ENCODE peak calls at places on chromosomes 12 and 14, in eight cellular contexts. J is Peyer's patch, L is mesenchymal stem cell, O is mesendoderm, D is ascending aorta, K is pancreas, C is uterus, H is transverse colon. Y is an unnamed sample.

GRCh38 chr12:10771132-10771733 is 31.2 kb downstream of the TAS2R7 start:
- DNase-seq in J (no peak), L (peak; percentile 43), O (peak; percentile 21), D (no peak), K (no peak), C (no peak), H (no peak), Y (no peak)

GRCh38 chr12:120361506-120362208 is 7.3 kb downstream of the MSI1 start:
- DNase-seq in J (no peak), L (peak; percentile 82), O (peak; percentile 98), D (no peak), K (peak; percentile 40), C (peak; percentile 45), H (peak; percentile 28), Y (peak; percentile 16)

GRCh38 chr14:63342381-63342780 is 23.6 kb upstream of the GPHB5 start:
- DNase-seq in J (no peak), L (no peak), O (peak; percentile 12), D (no peak), K (no peak), C (no peak), H (no peak), Y (no peak)

GRCh38 chr12:120468846-120469449 is 600 bp downstream of the SRSF9 start:
- DNase-seq in J (peak; percentile 56), L (peak; percentile 29), O (no peak), D (no peak), K (no peak), C (peak; percentile 20), H (peak; percentile 36), Y (peak; percentile 15)

GRCh38 chr14:95040723-95041476 is 116.4 kb downstream of the DICER1 start:
- DNase-seq in J (no peak), L (peak; percentile 38), O (no peak), D (no peak), K (no peak), C (peak; percentile 2), H (no peak), Y (no peak)

GRCh38 chr14:100762089-100762515 is 35.4 kb downstream of the DLK1 start:
- DNase-seq in J (no peak), L (peak; percentile 85), O (no peak), D (no peak), K (no peak), C (no peak), H (no peak), Y (no peak)

GRCh38 chr12:95182868-95183415 is 34.3 kb downstream of the FGD6 start:
- DNase-seq in J (no peak), L (peak; percentile 77), O (no peak), D (no peak), K (no peak), C (no peak), H (no peak), Y (no peak)

GRCh38 chr12:2387051-2387834 is 334.5 kb downstream of the CACNA1C start:
- DNase-seq in J (no peak), L (no peak), O (no peak), D (no peak), K (no peak), C (no peak), H (no peak), Y (no peak)

GRCh38 chr12:106417926-106418910 is 60.7 kb downstream of the POLR3B start:
- DNase-seq in J (no peak), L (peak; percentile 53), O (peak; percentile 56), D (no peak), K (no peak), C (no peak), H (no peak), Y (no peak)

GRCh38 chr12:49019435-49020317 is 1.1 kb upstream of the PRKAG1 start:
- DNase-seq in J (peak; percentile 47), L (peak; percentile 53), O (peak; percentile 71), D (no peak), K (no peak), C (no peak), H (peak; percentile 38), Y (no peak)

GRCh38 chr14:50521912-50522341 is 10.4 kb downstream of the MAP4K5 start:
- DNase-seq in J (no peak), L (peak; percentile 47), O (no peak), D (no peak), K (no peak), C (no peak), H (no peak), Y (no peak)

GRCh38 chr14:63046339-63047268 is 1.3 kb upstream of the KCNH5 start:
- DNase-seq in J (no peak), L (no peak), O (peak; percentile 21), D (no peak), K (no peak), C (no peak), H (no peak), Y (no peak)

GRCh38 chr12:123532021-123532420 is 1.5 kb downstream of the RILPL1 start:
- DNase-seq in J (peak; percentile 58), L (peak; percentile 13), O (peak; percentile 37), D (no peak), K (no peak), C (no peak), H (peak; percentile 21), Y (no peak)
- H3K27ac ChIP-seq in J (no peak overlapping the region), L (peak overlapping the region; percentile 24), O (no peak overlapping the region), D (peak overlapping the region; percentile 76), K (no peak overlapping the region), C (peak overlapping the region; percentile 64), H (no peak overlapping the region), Y (peak overlapping the region; percentile 40)

GRCh38 chr14:54675236-54676125 is 108.6 kb downstream of the SAMD4A start:
- DNase-seq in J (no peak), L (no peak), O (no peak), D (no peak), K (no peak), C (no peak), H (no peak), Y (no peak)
- H3K27ac ChIP-seq in J (no peak overlapping the region), L (no peak overlapping the region), O (no peak overlapping the region), D (peak overlapping the region; percentile 94), K (no peak overlapping the region), C (peak overlapping the region; percentile 91), H (peak overlapping the region; percentile 85), Y (peak overlapping the region; percentile 73)

GRCh38 chr14:74886001-74886400 is 4.3 kb downstream of the DLST start:
- DNase-seq in J (no peak), L (peak; percentile 82), O (peak; percentile 74), D (no peak), K (no peak), C (no peak), H (no peak), Y (no peak)
- H3K27ac ChIP-seq in J (peak overlapping the region; percentile 43), L (no peak overlapping the region), O (no peak overlapping the region), D (peak overlapping the region; percentile 22), K (no peak overlapping the region), C (peak overlapping the region; percentile 48), H (peak overlapping the region; percentile 30), Y (no peak overlapping the region)

GRCh38 chr14:52701223-52701622 is 5.8 kb upstream of the PSMC6 start:
- DNase-seq in J (no peak), L (no peak), O (no peak), D (no peak), K (no peak), C (no peak), H (no peak), Y (no peak)

GRCh38 chr14:52700701-52701172 is 5.4 kb upstream of the ERO1A start:
- DNase-seq in J (no peak), L (peak; percentile 19), O (no peak), D (no peak), K (no peak), C (no peak), H (no peak), Y (no peak)

GRCh38 chr14:52703664-52704063 is 3.3 kb upstream of the PSMC6 start:
- DNase-seq in J (no peak), L (no peak), O (no peak), D (no peak), K (no peak), C (no peak), H (no peak), Y (no peak)

GRCh38 chr14:52706286-52706685 is 714 bp upstream of the PSMC6 start:
- DNase-seq in J (no peak), L (peak; percentile 64), O (no peak), D (no peak), K (no peak), C (no peak), H (no peak), Y (no peak)

GRCh38 chr14:52703225-52703624 is 3.8 kb upstream of the PSMC6 start:
- DNase-seq in J (no peak), L (peak; percentile 91), O (no peak), D (no peak), K (no peak), C (no peak), H (peak; percentile 54), Y (peak; percentile 38)
- H3K27ac ChIP-seq in J (peak overlapping the region; percentile 51), L (no peak overlapping the region), O (no peak overlapping the region), D (no peak overlapping the region), K (no peak overlapping the region), C (no peak overlapping the region), H (no peak overlapping the region), Y (no peak overlapping the region)

DNA sequence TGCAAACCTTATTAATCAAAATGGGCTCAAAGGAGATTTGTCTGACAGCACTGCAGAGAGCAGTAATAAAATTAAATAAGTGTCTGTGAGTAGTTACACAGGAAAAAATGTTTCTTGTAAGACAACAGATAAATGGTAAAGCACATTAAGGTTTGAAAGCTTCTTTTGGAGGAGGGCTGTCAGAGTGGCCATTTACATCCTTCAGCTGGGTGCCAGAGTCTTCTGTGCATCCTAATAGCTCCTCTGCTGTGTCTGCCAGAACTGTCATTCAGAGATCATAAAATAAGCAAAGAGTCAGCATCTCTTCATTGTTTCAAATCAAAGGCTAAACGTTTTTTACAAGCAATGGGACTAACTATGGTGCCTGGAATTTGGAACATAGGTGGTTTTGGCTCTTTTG is 414.4 kb downstream of the NAV3 start:
- DNase-seq in J (no peak), L (no peak), O (no peak), D (no peak), K (no peak), C (no peak), H (no peak), Y (no peak)
- H3K27ac ChIP-seq in J (no peak overlapping the region), L (no peak overlapping the region), O (no peak overlapping the region), D (no peak overlapping the region), K (no peak overlapping the region), C (no peak overlapping the region), H (no peak overlapping the region), Y (no peak overlapping the region)